ENCODE peak calls at places on chromosomes 16 and 17, in ten cellular contexts. P, T, L, E, W, G, C, H, A and F are unnamed samples.

GRCh38 chr16:71354156-71354555 is 4.4 kb upstream of the CALB2 start:
- DNase-seq in L (no peak), T (no peak), H (no peak), W (no peak), C (no peak), P (no peak), E (no peak), A (no peak), G (no peak), F (peak; percentile 21)

GRCh38 chr16:2977440-2977839 is 2.8 kb downstream of the PKMYT1 start:
- DNase-seq in C (peak; percentile 87), E (peak; percentile 63), H (no peak), G (peak; percentile 95), L (no peak), P (no peak), T (no peak), W (no peak), A (no peak), F (no peak)

GRCh38 chr16:2926660-2927646 is 15.2 kb downstream of the FLYWCH1 start:
- DNase-seq in P (peak; percentile 87), C (peak; percentile 79), G (peak; percentile 89), L (peak; percentile 77), T (peak; percentile 91), E (peak; percentile 88), H (peak; percentile 78), A (peak; percentile 91), W (peak; percentile 77), F (peak; percentile 91)

GRCh38 chr17:29090746-29091395 is 47.9 kb downstream of the PIPOX start:
- DNase-seq in L (no peak), W (no peak), T (no peak), P (no peak), G (no peak), A (no peak), C (no peak), H (no peak), E (no peak), F (no peak)

GRCh38 chr17:10114931-10115535 is 83.4 kb downstream of the GAS7 start:
- DNase-seq in H (peak; percentile 97), C (peak; percentile 70), W (peak; percentile 91), E (peak; percentile 84), A (peak; percentile 97), G (peak; percentile 71), T (peak; percentile 98), P (peak; percentile 99), L (peak; percentile 68), F (peak; percentile 97)

GRCh38 chr17:27631897-27632725 is 1.1 kb downstream of the LGALS9 start:
- DNase-seq in G (no peak), L (no peak), T (no peak), H (no peak), W (no peak), A (no peak), E (no peak), C (no peak), P (no peak), F (no peak)

GRCh38 chr16:3610698-3611144 is 685 bp downstream of the SLX4 start:
- DNase-seq in W (no peak), L (no peak), G (no peak), H (no peak), A (no peak), E (no peak), C (no peak), T (no peak), P (no peak), F (no peak)

GRCh38 chr17:40179923-40180659 is 2.8 kb downstream of the RAPGEFL1 start:
- DNase-seq in T (peak; percentile 58), W (no peak), P (peak; percentile 60), A (no peak), L (no peak), G (no peak), E (no peak), H (no peak), C (no peak), F (no peak)

GRCh38 chr17:79991924-79992656 is 43.6 kb downstream of the TBC1D16 start:
- DNase-seq in P (peak; percentile 46), G (peak; percentile 48), W (peak; percentile 49), A (no peak), T (peak; percentile 9), L (no peak), C (peak; percentile 77), E (no peak), H (no peak), F (no peak)

GRCh38 chr17:79995691-79996090 is 40.0 kb downstream of the TBC1D16 start:
- DNase-seq in T (no peak), G (no peak), W (no peak), E (no peak), H (no peak), P (no peak), L (no peak), A (no peak), C (no peak), F (no peak)

GRCh38 chr17:79994602-79995001 is 41.1 kb downstream of the TBC1D16 start:
- DNase-seq in C (no peak), A (no peak), G (no peak), L (no peak), H (no peak), W (no peak), P (no peak), E (no peak), T (no peak), F (no peak)

GRCh38 chr17:79992657-79993389 is 42.8 kb downstream of the TBC1D16 start:
- DNase-seq in W (no peak), L (no peak), H (no peak), A (no peak), E (no peak), G (no peak), P (no peak), C (no peak), T (no peak), F (no peak)

DNA sequence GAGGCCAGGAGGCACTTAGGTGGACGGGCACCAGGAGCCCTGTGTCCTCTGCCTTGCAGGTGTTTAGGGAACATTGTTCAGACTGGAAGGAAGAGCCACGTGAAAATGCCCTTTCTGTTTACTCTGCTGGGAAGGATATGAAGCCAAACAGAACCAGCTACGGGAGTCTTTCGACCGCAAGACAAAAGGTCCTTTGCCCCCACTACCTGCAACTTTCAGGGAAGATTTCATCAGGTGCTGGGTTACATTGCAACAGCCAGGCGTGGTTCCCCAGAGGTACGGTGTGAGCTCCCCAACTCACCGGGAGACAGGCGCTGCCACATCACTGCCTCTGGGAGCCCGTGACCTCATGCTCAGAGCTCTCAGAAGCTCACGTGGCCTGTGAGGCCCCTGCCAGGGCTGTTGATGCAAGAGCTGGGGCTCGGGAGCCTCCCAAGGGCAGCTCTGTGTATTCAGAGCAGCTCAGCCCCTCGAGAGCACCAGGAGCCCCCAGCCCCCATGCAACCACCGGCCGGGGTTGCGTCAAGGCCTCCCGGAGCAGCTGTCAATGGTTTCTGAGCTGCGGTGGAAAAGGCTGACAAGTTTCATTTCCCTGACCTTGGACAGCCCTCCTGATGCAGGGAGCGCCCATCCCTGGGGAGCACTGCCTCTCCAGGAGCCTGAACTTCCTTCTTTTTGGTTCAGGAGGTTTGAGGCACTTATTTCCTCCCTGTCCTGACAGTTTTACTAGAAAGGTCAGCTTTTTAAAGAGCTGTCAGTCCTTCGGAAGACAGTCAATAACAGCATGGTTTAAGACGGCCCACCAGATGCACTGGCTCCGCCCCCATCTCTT is 42.1 kb downstream of the TBC1D16 start:
- DNase-seq in W (peak; percentile 70), H (peak; percentile 89), L (no peak), T (peak; percentile 94), A (peak; percentile 72), E (peak; percentile 80), P (peak; percentile 97), C (peak; percentile 92), G (peak; percentile 87), F (peak; percentile 79)
- H3K4me3 ChIP-seq in W (no peak overlapping the region), H (no peak overlapping the region), L (no peak overlapping the region), T (no peak overlapping the region), A (no peak overlapping the region), E (no peak overlapping the region), P (no peak overlapping the region), C (peak overlapping the region; percentile 2), G (no peak overlapping the region), F (no peak overlapping the region)

GRCh38 chr17:79249945-79250521 is 175.4 kb downstream of the ENGASE start:
- DNase-seq in T (no peak), P (no peak), G (no peak), W (no peak), E (no peak), C (no peak), L (no peak), H (no peak), A (no peak), F (no peak)

GRCh38 chr17:79255471-79255870 is 180.8 kb downstream of the ENGASE start:
- DNase-seq in W (no peak), T (no peak), E (no peak), G (peak; percentile 37), A (no peak), C (no peak), P (no peak), H (no peak), L (no peak), F (no peak)

GRCh38 chr17:79255046-79255445 is 180.4 kb downstream of the ENGASE start:
- DNase-seq in C (no peak), E (no peak), L (no peak), W (no peak), T (no peak), A (no peak), P (no peak), H (no peak), G (no peak), F (no peak)

GRCh38 chr17:79251824-79252223 is 177.2 kb downstream of the ENGASE start:
- DNase-seq in E (no peak), H (no peak), G (no peak), P (no peak), T (no peak), A (no peak), L (no peak), W (no peak), C (no peak), F (no peak)

DNA sequence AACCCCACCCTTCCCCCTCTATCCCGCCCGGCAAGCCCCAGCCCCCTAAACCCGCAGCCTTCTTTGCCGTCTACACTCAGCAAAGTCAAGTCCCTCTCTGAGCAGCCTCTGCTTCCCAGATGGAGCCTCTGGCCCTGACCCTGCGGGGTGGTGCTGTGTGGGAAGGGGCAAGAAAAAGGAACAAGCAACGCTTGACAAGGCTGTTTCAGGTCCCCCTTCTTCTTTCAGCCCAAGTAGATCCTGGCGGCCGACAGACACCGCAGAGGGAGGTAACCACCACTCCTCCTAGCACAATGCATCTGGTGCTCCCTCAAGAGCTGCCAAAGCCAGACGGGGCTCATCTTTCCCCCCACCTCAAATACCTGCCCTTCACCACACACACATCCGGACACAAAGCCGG is 178.3 kb downstream of the ENGASE start:
- DNase-seq in T (no peak), P (no peak), G (no peak), H (no peak), L (no peak), C (no peak), E (no peak), W (no peak), A (no peak), F (no peak)
- H3K27me3 ChIP-seq in T (peaks cover 13% of the 10 kb centered on the region), P (peaks cover 80% of the 10 kb centered on the region), G (peaks cover 6% of the 10 kb centered on the region), H (no peaks in the 10 kb centered on the region), L (no peaks in the 10 kb centered on the region), C (no peaks in the 10 kb centered on the region), E (peaks cover 3% of the 10 kb centered on the region), W (peaks cover 20% of the 10 kb centered on the region), A (peaks cover 85% of the 10 kb centered on the region), F (no peaks in the 10 kb centered on the region)

DNA sequence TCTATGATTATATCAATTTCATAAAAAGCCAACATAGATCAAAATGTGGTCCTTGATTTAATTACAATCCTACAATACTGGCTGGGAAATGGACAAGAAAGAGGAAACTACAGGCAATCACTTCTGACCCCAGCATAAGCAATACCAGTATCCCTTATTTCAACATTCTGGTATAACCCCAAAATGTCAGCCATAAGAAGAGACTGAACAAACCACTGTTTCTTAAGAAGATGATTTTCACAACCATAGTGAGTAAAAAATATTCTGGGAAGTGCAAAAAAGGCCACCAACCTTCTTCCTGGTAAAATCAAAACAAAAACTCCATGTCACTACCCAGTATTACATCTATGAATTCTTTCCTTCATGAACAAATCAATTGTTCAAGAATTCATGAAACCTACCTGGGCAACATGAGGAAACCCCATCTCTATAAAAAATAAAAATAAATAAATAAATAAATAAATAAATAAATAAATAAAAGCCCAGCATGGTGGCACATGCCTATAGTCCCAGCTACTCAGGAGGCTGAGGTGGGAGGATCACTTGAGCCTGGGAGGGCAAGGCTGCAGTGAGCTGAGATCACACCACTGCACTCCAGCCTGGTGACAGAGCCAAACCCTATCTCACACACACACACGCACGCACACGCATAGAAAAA is 7.5 kb downstream of the N4BP1 start:
- DNase-seq in W (no peak), C (no peak), E (no peak), A (no peak), P (no peak), H (no peak), G (no peak), L (no peak), T (no peak), F (no peak)
- H3K4me1 ChIP-seq in W (peaks cover 91% of the 10 kb centered on the region), C (peaks cover 40% of the 10 kb centered on the region), E (peaks cover 29% of the 10 kb centered on the region), A (peaks cover 61% of the 10 kb centered on the region), P (peaks cover 10% of the 10 kb centered on the region), H (peaks cover 21% of the 10 kb centered on the region), G (peaks cover 47% of the 10 kb centered on the region), L (peaks cover 82% of the 10 kb centered on the region), T (peaks cover 10% of the 10 kb centered on the region), F (peaks cover 8% of the 10 kb centered on the region)

GRCh38 chr17:31128241-31128640 is 33.5 kb downstream of the NF1 start:
- DNase-seq in E (no peak), W (no peak), L (no peak), A (no peak), G (no peak), C (no peak), T (no peak), P (no peak), H (no peak), F (no peak)

GRCh38 chr17:31134526-31134925 is 39.7 kb downstream of the NF1 start:
- DNase-seq in W (no peak), G (no peak), T (no peak), C (no peak), P (no peak), L (no peak), E (no peak), A (no peak), H (no peak), F (no peak)

GRCh38 chr17:31132977-31133376 is 38.2 kb downstream of the NF1 start:
- DNase-seq in T (no peak), A (no peak), H (no peak), E (no peak), L (no peak), P (no peak), C (no peak), G (no peak), W (no peak), F (no peak)

GRCh38 chr17:31131299-31131698 is 36.5 kb downstream of the NF1 start:
- DNase-seq in E (no peak), P (no peak), A (no peak), L (no peak), G (no peak), C (no peak), T (no peak), H (no peak), W (no peak), F (no peak)

DNA sequence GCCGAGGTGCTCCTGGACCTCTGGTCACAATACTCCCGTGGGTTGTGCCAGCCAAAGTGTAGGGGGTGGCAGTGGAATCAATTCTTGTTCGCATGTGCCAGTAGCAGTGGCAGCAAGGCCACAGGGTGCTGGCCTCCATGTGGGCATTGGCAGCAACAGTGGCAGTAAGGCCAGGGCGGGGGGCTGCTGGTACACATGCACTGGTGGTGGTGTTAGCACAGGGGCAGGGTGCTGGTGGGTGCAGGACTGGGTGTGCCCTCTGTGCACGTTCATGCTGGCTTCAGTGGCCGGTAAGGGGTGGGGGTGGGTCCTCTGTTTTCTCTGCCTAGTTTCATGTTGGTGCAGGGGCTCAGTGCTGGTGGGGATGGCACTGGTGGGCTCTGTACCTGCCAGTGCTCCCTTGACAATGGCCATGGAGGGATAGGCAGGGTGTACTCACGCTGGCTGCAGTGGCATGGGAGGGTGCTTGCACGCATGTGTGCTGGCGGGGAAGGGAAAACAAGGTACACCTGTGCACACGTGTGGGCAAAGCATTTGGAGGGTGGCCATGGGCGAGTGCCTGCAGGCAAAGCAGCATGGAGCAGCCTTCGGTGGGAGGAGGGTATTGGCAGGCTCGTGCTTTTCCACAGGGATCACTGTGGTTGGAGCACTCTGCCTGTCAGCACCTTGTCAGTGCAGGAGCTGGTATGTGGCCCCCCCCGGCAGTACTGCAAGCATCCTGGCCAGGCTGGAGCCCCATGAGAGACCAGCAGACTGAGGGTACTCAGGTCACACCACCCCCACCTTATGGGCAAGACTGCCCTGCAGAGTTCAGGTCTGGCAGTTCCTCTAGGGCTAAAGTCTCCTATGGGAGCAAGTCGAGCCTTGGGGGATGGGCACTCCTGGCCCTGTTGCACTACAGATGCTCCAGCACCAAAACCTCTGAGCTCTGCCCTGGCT is 35.8 kb downstream of the NF1 start:
- DNase-seq in E (no peak), G (no peak), P (no peak), W (peak; percentile 70), A (no peak), C (no peak), T (peak; percentile 40), L (no peak), H (no peak), F (no peak)
- H3K4me3 ChIP-seq in E (no peak overlapping the region), G (no peak overlapping the region), P (no peak overlapping the region), W (no peak overlapping the region), A (no peak overlapping the region), C (no peak overlapping the region), T (no peak overlapping the region), L (no peak overlapping the region), H (no peak overlapping the region), F (no peak overlapping the region)